ENCODE peak calls at places on chromosomes 7 and 10, in nine cellular contexts. R is CD4-positive, CD25-positive, alpha-beta regulatory T cell; Y is bronchial epithelial cell; D is fibroblast of lung; Z is adrenal gland; O is suprapubic skin; F is uterus; J is IMR-90; N is thoracic aorta. G is an unnamed sample.

GRCh38 chr10:34124522-34125035 is 690.5 kb downstream of the PARD3 start:
- DNase-seq in R (no peak), Y (peak), D (no peak), Z (no peak), O (no peak), F (no peak), J (peak), N (no peak), G (no peak)

GRCh38 chr7:22561356-22561755 is 61.4 kb upstream of the STEAP1B start:
- DNase-seq in R (no peak), Y (peak), D (peak), Z (peak), O (peak), F (peak), J (peak), N (peak), G (no peak)

GRCh38 chr10:4194231-4194630 is 409.2 kb upstream of the KLF6 start:
- DNase-seq in R (no peak), Y (peak), D (no peak), Z (no peak), O (no peak), F (no peak), J (peak), N (no peak), G (no peak)

GRCh38 chr10:107157071-107157470 is 7.4 kb downstream of the SORCS1 start:
- DNase-seq in R (no peak), Y (no peak), D (no peak), Z (no peak), O (no peak), F (no peak), J (no peak), N (no peak), G (no peak)

GRCh38 chr10:69250041-69250440 is 28.3 kb upstream of the HK1 start:
- DNase-seq in R (no peak), Y (no peak), D (no peak), Z (no peak), O (no peak), F (no peak), J (no peak), N (no peak), G (no peak)

GRCh38 chr10:131573256-131574215 is 262.0 kb upstream of the TCERG1L start:
- DNase-seq in R (no peak), Y (no peak), D (no peak), Z (no peak), O (no peak), F (no peak), J (no peak), N (no peak), G (no peak)

GRCh38 chr7:137820156-137820555 is 26.6 kb downstream of the DGKI start:
- DNase-seq in R (no peak), Y (no peak), D (no peak), Z (no peak), O (no peak), F (no peak), J (no peak), N (no peak), G (no peak)

GRCh38 chr10:78383378-78383777 is 349.7 kb downstream of the RPS24 start:
- DNase-seq in R (no peak), Y (no peak), D (no peak), Z (no peak), O (no peak), F (no peak), J (no peak), N (no peak), G (no peak)

GRCh38 chr10:35795131-35795819 is 153.2 kb upstream of the FZD8 start:
- DNase-seq in R (no peak), Y (peak), D (no peak), Z (no peak), O (no peak), F (no peak), J (peak), N (no peak), G (no peak)

GRCh38 chr7:158975526-158976467 is 119.4 kb downstream of the DYNC2I1 start:
- DNase-seq in R (no peak), Y (no peak), D (no peak), Z (no peak), O (no peak), F (no peak), J (no peak), N (no peak), G (peak)

GRCh38 chr7:105764506-105764905 is 111.9 kb downstream of the ATXN7L1 start:
- DNase-seq in R (no peak), Y (no peak), D (no peak), Z (no peak), O (no peak), F (no peak), J (no peak), N (no peak), G (no peak)

GRCh38 chr10:100890696-100891271 is 22.0 kb upstream of the SLF2 start:
- DNase-seq in R (no peak), Y (peak), D (peak), Z (no peak), O (peak), F (no peak), J (peak), N (no peak), G (no peak)

GRCh38 chr10:119281581-119282071 is 74.3 kb downstream of the GRK5 start:
- DNase-seq in R (no peak), Y (no peak), D (peak), Z (peak), O (no peak), F (peak), J (no peak), N (peak), G (no peak)

GRCh38 chr7:85000973-85001372 is 185.9 kb downstream of the SEMA3D start:
- DNase-seq in R (no peak), Y (no peak), D (no peak), Z (no peak), O (no peak), F (no peak), J (no peak), N (no peak), G (no peak)

GRCh38 chr10:116112232-116113231 is 160.5 kb downstream of the GFRA1 start:
- DNase-seq in R (no peak), Y (no peak), D (no peak), Z (no peak), O (no peak), F (no peak), J (no peak), N (no peak), G (no peak)

GRCh38 chr10:66746711-66747110 is 179.1 kb upstream of the LRRTM3 start:
- DNase-seq in R (no peak), Y (peak), D (no peak), Z (no peak), O (no peak), F (no peak), J (no peak), N (no peak), G (no peak)

GRCh38 chr10:110456046-110456445 is 41.7 kb upstream of the DUSP5 start:
- DNase-seq in R (no peak), Y (peak), D (no peak), Z (no peak), O (peak), F (no peak), J (no peak), N (no peak), G (no peak)

GRCh38 chr10:132166216-132166950 is 20.4 kb upstream of the DPYSL4 start:
- DNase-seq in R (no peak), Y (no peak), D (no peak), Z (no peak), O (no peak), F (no peak), J (no peak), N (no peak), G (no peak)

GRCh38 chr10:33215154-33215553 is 119.3 kb downstream of the NRP1 start:
- DNase-seq in R (no peak), Y (peak), D (no peak), Z (no peak), O (no peak), F (no peak), J (peak), N (no peak), G (no peak)

GRCh38 chr7:92717982-92718716 is 118.2 kb downstream of the CDK6 start:
- DNase-seq in R (peak), Y (no peak), D (peak), Z (peak), O (peak), F (peak), J (peak), N (peak), G (no peak)

GRCh38 chr7:121366852-121367431 is 29.2 kb downstream of the FAM3C start:
- DNase-seq in R (no peak), Y (peak), D (peak), Z (no peak), O (no peak), F (no peak), J (peak), N (no peak), G (peak)

GRCh38 chr10:126504051-126504760 is 115.9 kb upstream of the ADAM12 start:
- DNase-seq in R (no peak), Y (peak), D (peak), Z (peak), O (no peak), F (peak), J (peak), N (no peak), G (peak)

GRCh38 chr7:141551080-141551772 is at the start of gene AGK:
- DNase-seq in R (peak), Y (peak), D (peak), Z (peak), O (peak), F (peak), J (peak), N (no peak), G (peak)

GRCh38 chr10:6782378-6782777 is 202.3 kb upstream of the PRKCQ start:
- DNase-seq in R (no peak), Y (no peak), D (no peak), Z (no peak), O (no peak), F (no peak), J (no peak), N (no peak), G (no peak)

GRCh38 chr10:77164616-77165311 is 472.8 kb downstream of the KCNMA1 start:
- DNase-seq in R (no peak), Y (peak), D (no peak), Z (no peak), O (no peak), F (no peak), J (peak), N (no peak), G (no peak)

GRCh38 chr7:65731562-65732035 is 141.3 kb upstream of the VKORC1L1 start:
- DNase-seq in R (no peak), Y (peak), D (peak), Z (no peak), O (no peak), F (no peak), J (no peak), N (no peak), G (no peak)

GRCh38 chr7:137395425-137395824 is 51.9 kb upstream of the PTN start:
- DNase-seq in R (no peak), Y (no peak), D (no peak), Z (no peak), O (no peak), F (no peak), J (no peak), N (no peak), G (no peak)

GRCh38 chr10:96299383-96299782 is 4.9 kb upstream of the DNTT start:
- DNase-seq in R (no peak), Y (no peak), D (no peak), Z (no peak), O (no peak), F (no peak), J (no peak), N (no peak), G (peak)

GRCh38 chr7:70092314-70093303 is 494.3 kb downstream of the AUTS2 start:
- DNase-seq in R (no peak), Y (no peak), D (peak), Z (no peak), O (no peak), F (peak), J (peak), N (no peak), G (no peak)

GRCh38 chr7:117962598-117962997 is 89.4 kb upstream of the CTTNBP2 start:
- DNase-seq in R (no peak), Y (no peak), D (no peak), Z (no peak), O (no peak), F (no peak), J (no peak), N (no peak), G (no peak)

GRCh38 chr7:55255501-55256445 is 109.4 kb upstream of the LANCL2 start:
- DNase-seq in R (peak), Y (peak), D (peak), Z (peak), O (peak), F (peak), J (peak), N (peak), G (peak)
- H3K4me3 ChIP-seq in R (peak), Y (peak), D (peak), Z (no peak), O (peak), F (peak), J (peak), N (peak), G (peak)

DNA sequence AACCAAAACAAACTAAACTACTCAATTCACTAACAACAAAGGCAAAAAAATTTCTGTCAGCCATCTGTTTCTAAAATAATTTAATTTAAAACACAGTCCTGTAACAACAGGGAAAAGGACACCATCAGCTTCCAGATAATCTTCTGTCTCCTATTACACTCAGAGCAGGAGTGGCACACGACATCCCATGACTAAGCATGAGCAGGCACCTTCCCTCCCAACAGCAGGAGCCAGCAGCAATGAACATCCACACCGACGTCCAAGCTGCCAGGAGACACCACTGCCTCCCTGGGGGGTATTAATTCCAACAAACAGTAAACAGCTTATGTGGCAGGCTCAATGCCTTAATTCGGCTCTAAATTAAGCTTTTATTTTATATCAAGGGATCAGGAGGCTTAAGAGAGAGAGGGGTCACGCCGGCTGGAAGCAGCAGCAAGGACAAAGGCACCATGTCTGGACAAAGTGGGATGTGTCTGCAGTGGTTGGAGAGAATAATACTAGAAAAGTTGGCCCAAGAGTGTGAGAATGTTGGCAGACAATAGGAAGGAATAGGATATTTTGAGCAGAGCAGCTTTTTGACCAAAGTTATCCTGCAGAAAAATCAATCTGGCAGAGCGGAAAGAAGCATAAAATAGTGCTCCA is 45.6 kb downstream of the KIAA1549 start:
- DNase-seq in R (no peak), Y (peak), D (peak), Z (peak), O (no peak), F (no peak), J (peak), N (no peak), G (no peak)
- H3K4me3 ChIP-seq in R (no peak), Y (no peak), D (no peak), Z (no peak), O (no peak), F (no peak), J (no peak), N (no peak), G (no peak)

GRCh38 chr10:75168275-75168674 is 42.3 kb upstream of the VDAC2 start:
- DNase-seq in R (no peak), Y (no peak), D (no peak), Z (no peak), O (no peak), F (no peak), J (no peak), N (no peak), G (no peak)

GRCh38 chr10:75170215-75170614 is 40.4 kb upstream of the VDAC2 start:
- DNase-seq in R (no peak), Y (no peak), D (no peak), Z (no peak), O (no peak), F (no peak), J (no peak), N (no peak), G (no peak)

GRCh38 chr10:75166623-75166972 is 44.0 kb upstream of the VDAC2 start:
- DNase-seq in R (no peak), Y (no peak), D (no peak), Z (no peak), O (no peak), F (no peak), J (no peak), N (no peak), G (no peak)

GRCh38 chr10:75165684-75166622 is 44.6 kb upstream of the VDAC2 start:
- DNase-seq in R (no peak), Y (no peak), D (no peak), Z (no peak), O (no peak), F (no peak), J (peak), N (no peak), G (peak)
- H3K4me3 ChIP-seq in R (peak), Y (no peak), D (no peak), Z (no peak), O (no peak), F (no peak), J (no peak), N (no peak), G (no peak)

GRCh38 chr7:157309990-157310668 is 26.7 kb upstream of the DNAJB6 start:
- DNase-seq in R (no peak), Y (peak), D (peak), Z (no peak), O (no peak), F (no peak), J (peak), N (no peak), G (no peak)

GRCh38 chr7:157302314-157302711 is 34.5 kb upstream of the DNAJB6 start:
- DNase-seq in R (peak), Y (peak), D (no peak), Z (no peak), O (no peak), F (peak), J (peak), N (no peak), G (peak)

GRCh38 chr7:157307534-157307838 is 29.3 kb upstream of the DNAJB6 start:
- DNase-seq in R (no peak), Y (no peak), D (no peak), Z (no peak), O (no peak), F (no peak), J (no peak), N (no peak), G (no peak)

GRCh38 chr7:157310676-157311185 is 26.1 kb upstream of the DNAJB6 start:
- DNase-seq in R (no peak), Y (peak), D (no peak), Z (no peak), O (no peak), F (no peak), J (peak), N (no peak), G (no peak)

GRCh38 chr7:157306836-157307533 is 29.8 kb upstream of the DNAJB6 start:
- DNase-seq in R (no peak), Y (no peak), D (no peak), Z (no peak), O (no peak), F (no peak), J (no peak), N (no peak), G (no peak)
- H3K4me3 ChIP-seq in R (no peak), Y (no peak), D (no peak), Z (no peak), O (no peak), F (no peak), J (no peak), N (no peak), G (no peak)

GRCh38 chr10:114556236-114557122 is 101.6 kb downstream of the ABLIM1 start:
- DNase-seq in R (no peak), Y (no peak), D (no peak), Z (no peak), O (no peak), F (no peak), J (no peak), N (no peak), G (no peak)
- H3K4me3 ChIP-seq in R (no peak), Y (no peak), D (no peak), Z (no peak), O (no peak), F (no peak), J (no peak), N (no peak), G (no peak)

GRCh38 chr10:129962092-129962494 is 2.0 kb downstream of the EBF3 start:
- DNase-seq in R (no peak), Y (no peak), D (no peak), Z (no peak), O (no peak), F (peak), J (no peak), N (no peak), G (no peak)
- H3K4me3 ChIP-seq in R (peak), Y (no peak), D (no peak), Z (no peak), O (peak), F (no peak), J (no peak), N (peak), G (no peak)